ENCODE peak calls at places on chromosome 13, in six cellular contexts. One of them, this sample, is unnamed.

GRCh38 chr13:95075506-95075905 is 225.7 kb downstream of the ABCC4 start:
- DNase-seq in NCI-H146: no peak
- DNase-seq in neuronal stem cell: no peak
- DNase-seq in hippocampal formation: no peak
- DNase-seq in nucleus accumbens: no peak
- DNase-seq in NCI-H1105 treated with DMSO at 0.1 percent for 48 hours: no peak
- DNase-seq in this sample: no peak

GRCh38 chr13:65881561-65882155 is 1348.5 kb downstream of the PCDH9 start:
- DNase-seq in NCI-H146: no peak
- DNase-seq in nucleus accumbens: no peak
- DNase-seq in NCI-H1105 treated with DMSO at 0.1 percent for 48 hours: no peak
- DNase-seq in hippocampal formation: no peak
- DNase-seq in neuronal stem cell: no peak
- DNase-seq in this sample: no peak

GRCh38 chr13:32638739-32639138 is 52.5 kb downstream of the PDS5B start:
- DNase-seq in hippocampal formation: no peak
- DNase-seq in NCI-H146: no peak
- DNase-seq in neuronal stem cell: no peak
- DNase-seq in nucleus accumbens: no peak
- DNase-seq in NCI-H1105 treated with DMSO at 0.1 percent for 48 hours: no peak
- DNase-seq in this sample: no peak

GRCh38 chr13:112128052-112128610 is 61.2 kb downstream of the SOX1 start:
- DNase-seq in hippocampal formation: no peak
- DNase-seq in neuronal stem cell: no peak
- DNase-seq in NCI-H146: no peak
- DNase-seq in NCI-H1105 treated with DMSO at 0.1 percent for 48 hours: no peak
- DNase-seq in nucleus accumbens: no peak
- DNase-seq in this sample: no peak

GRCh38 chr13:77429320-77430142 is 102.6 kb upstream of the MYCBP2 start:
- DNase-seq in NCI-H1105 treated with DMSO at 0.1 percent for 48 hours: no peak
- DNase-seq in neuronal stem cell: no peak
- DNase-seq in hippocampal formation: no peak
- DNase-seq in NCI-H146: no peak
- DNase-seq in nucleus accumbens: no peak
- DNase-seq in this sample: no peak

GRCh38 chr13:94710881-94711560 is 1.3 kb downstream of the SOX21 start:
- DNase-seq in NCI-H146: peak; percentile 69
- DNase-seq in hippocampal formation: no peak
- DNase-seq in nucleus accumbens: peak; percentile 64
- DNase-seq in NCI-H1105 treated with DMSO at 0.1 percent for 48 hours: peak; percentile 36
- DNase-seq in neuronal stem cell: no peak
- DNase-seq in this sample: peak; percentile 75

GRCh38 chr13:78881746-78882145 is 222.8 kb upstream of the OBI1 start:
- DNase-seq in nucleus accumbens: no peak
- DNase-seq in NCI-H1105 treated with DMSO at 0.1 percent for 48 hours: peak; percentile 91
- DNase-seq in hippocampal formation: no peak
- DNase-seq in neuronal stem cell: no peak
- DNase-seq in NCI-H146: peak; percentile 95
- DNase-seq in this sample: no peak

GRCh38 chr13:33164331-33164730 is 121.2 kb downstream of the STARD13 start:
- DNase-seq in hippocampal formation: no peak
- DNase-seq in NCI-H146: no peak
- DNase-seq in neuronal stem cell: no peak
- DNase-seq in nucleus accumbens: no peak
- DNase-seq in NCI-H1105 treated with DMSO at 0.1 percent for 48 hours: no peak
- DNase-seq in this sample: no peak

GRCh38 chr13:51971520-51972426 is 39.5 kb downstream of the ATP7B start:
- DNase-seq in neuronal stem cell: no peak
- DNase-seq in nucleus accumbens: no peak
- DNase-seq in NCI-H146: peak; percentile 69
- DNase-seq in NCI-H1105 treated with DMSO at 0.1 percent for 48 hours: no peak
- DNase-seq in hippocampal formation: no peak
- DNase-seq in this sample: no peak

GRCh38 chr13:50244355-50244912 is 229.2 kb downstream of the KCNRG start:
- DNase-seq in hippocampal formation: no peak
- DNase-seq in NCI-H1105 treated with DMSO at 0.1 percent for 48 hours: no peak
- DNase-seq in NCI-H146: no peak
- DNase-seq in neuronal stem cell: no peak
- DNase-seq in nucleus accumbens: no peak
- DNase-seq in this sample: no peak

GRCh38 chr13:29563941-29564340 is 31.5 kb downstream of the SLC7A1 start:
- DNase-seq in neuronal stem cell: no peak
- DNase-seq in NCI-H146: no peak
- DNase-seq in hippocampal formation: no peak
- DNase-seq in NCI-H1105 treated with DMSO at 0.1 percent for 48 hours: no peak
- DNase-seq in nucleus accumbens: no peak
- DNase-seq in this sample: no peak

GRCh38 chr13:74288361-74288911 is 154.2 kb upstream of the KLF12 start:
- DNase-seq in nucleus accumbens: peak; percentile 24
- DNase-seq in NCI-H1105 treated with DMSO at 0.1 percent for 48 hours: peak; percentile 74
- DNase-seq in NCI-H146: peak; percentile 40
- DNase-seq in neuronal stem cell: peak; percentile 9
- DNase-seq in hippocampal formation: peak; percentile 45
- DNase-seq in this sample: peak; percentile 54

GRCh38 chr13:33761744-33762143 is 56.2 kb upstream of the RFC3 start:
- DNase-seq in NCI-H146: peak; percentile 95
- DNase-seq in nucleus accumbens: no peak
- DNase-seq in NCI-H1105 treated with DMSO at 0.1 percent for 48 hours: no peak
- DNase-seq in neuronal stem cell: no peak
- DNase-seq in hippocampal formation: no peak
- DNase-seq in this sample: peak; percentile 67

GRCh38 chr13:99265823-99266426 is 7.7 kb upstream of the GPR18 start:
- DNase-seq in hippocampal formation: peak; percentile 58
- DNase-seq in NCI-H1105 treated with DMSO at 0.1 percent for 48 hours: peak; percentile 22
- DNase-seq in nucleus accumbens: no peak
- DNase-seq in neuronal stem cell: no peak
- DNase-seq in NCI-H146: peak; percentile 53
- DNase-seq in this sample: no peak

GRCh38 chr13:50406831-50407230 is 391.6 kb downstream of the KCNRG start:
- DNase-seq in nucleus accumbens: no peak
- DNase-seq in NCI-H146: no peak
- DNase-seq in NCI-H1105 treated with DMSO at 0.1 percent for 48 hours: no peak
- DNase-seq in neuronal stem cell: no peak
- DNase-seq in hippocampal formation: no peak
- DNase-seq in this sample: no peak

GRCh38 chr13:112175162-112176075 is 108.5 kb downstream of the SOX1 start:
- DNase-seq in neuronal stem cell: no peak
- DNase-seq in NCI-H1105 treated with DMSO at 0.1 percent for 48 hours: no peak
- DNase-seq in NCI-H146: no peak
- DNase-seq in hippocampal formation: no peak
- DNase-seq in nucleus accumbens: no peak
- DNase-seq in this sample: no peak

This sample was measured in ecto neural progenitor cell.